ENCODE peak calls at places on chromosomes 7 and 10, in ten cellular contexts. C is heart left ventricle, U is tibial nerve, F is HCT116, T is ovary, G is IMR-90, V is transverse colon, Y is right lobe of liver, I is uterus, R is prostate gland. L is an unnamed sample.
A peak's percentile ranks its signal among the peaks of the same experiment; 100 is the strongest.

GRCh38 chr7:66844552-66845381 is 76.3 kb upstream of the TMEM248 start:
- DNase-seq in C (peak; percentile 99), U (peak; percentile 96), F (peak; percentile 95), T (peak; percentile 99), G (peak; percentile 98), V (peak; percentile 99), Y (peak; percentile 99), I (peak; percentile 98), R (peak; percentile 96), L (peak; percentile 98)

GRCh38 chr10:42975558-42976352 is 101.1 kb upstream of the RET start:
- DNase-seq in C (peak; percentile 20), U (peak; percentile 5), F (peak; percentile 15), T (peak; percentile 3), G (no peak), V (no peak), Y (no peak), I (peak; percentile 4), R (no peak), L (peak; percentile 72)

GRCh38 chr10:87842776-87843497 is 20.4 kb downstream of the KLLN start:
- DNase-seq in C (no peak), U (no peak), F (no peak), T (no peak), G (peak; percentile 84), V (no peak), Y (no peak), I (no peak), R (no peak), L (no peak)

GRCh38 chr10:26566525-26567348 is 128.6 kb downstream of the APBB1IP start:
- DNase-seq in C (no peak), U (no peak), F (no peak), T (no peak), G (no peak), V (no peak), Y (no peak), I (no peak), R (no peak), L (peak; percentile 82)

GRCh38 chr10:62844280-62845011 is 28.3 kb upstream of the EGR2 start:
- DNase-seq in C (no peak), U (no peak), F (no peak), T (no peak), G (no peak), V (no peak), Y (no peak), I (no peak), R (no peak), L (no peak)

GRCh38 chr10:70381491-70382421 is 669 bp downstream of the LRRC20 start:
- DNase-seq in C (peak; percentile 84), U (no peak), F (no peak), T (peak; percentile 24), G (peak; percentile 13), V (peak; percentile 35), Y (peak; percentile 61), I (peak; percentile 33), R (no peak), L (peak; percentile 83)

GRCh38 chr7:33589911-33590310 is 315.4 kb upstream of the BMPER start:
- DNase-seq in C (no peak), U (no peak), F (no peak), T (no peak), G (no peak), V (no peak), Y (no peak), I (no peak), R (no peak), L (no peak)

GRCh38 chr10:94123253-94123995 is 129.7 kb downstream of the PLCE1 start:
- DNase-seq in C (no peak), U (no peak), F (no peak), T (no peak), G (peak; percentile 93), V (no peak), Y (no peak), I (no peak), R (no peak), L (no peak)

GRCh38 chr7:17523813-17524741 is 225.6 kb downstream of the AHR start:
- DNase-seq in C (no peak), U (no peak), F (no peak), T (no peak), G (peak; percentile 63), V (peak; percentile 22), Y (peak; percentile 87), I (peak; percentile 19), R (peak; percentile 74), L (no peak)

GRCh38 chr7:17516768-17517167 is 218.3 kb downstream of the AHR start:
- DNase-seq in C (no peak), U (no peak), F (no peak), T (no peak), G (peak; percentile 75), V (no peak), Y (no peak), I (no peak), R (no peak), L (no peak)

GRCh38 chr7:17524746-17525145 is 226.3 kb downstream of the AHR start:
- DNase-seq in C (no peak), U (no peak), F (no peak), T (no peak), G (peak; percentile 65), V (no peak), Y (no peak), I (no peak), R (no peak), L (no peak)

GRCh38 chr7:17520941-17521340 is 222.5 kb downstream of the AHR start:
- DNase-seq in C (no peak), U (no peak), F (no peak), T (no peak), G (peak; percentile 49), V (no peak), Y (no peak), I (no peak), R (no peak), L (no peak)

DNA sequence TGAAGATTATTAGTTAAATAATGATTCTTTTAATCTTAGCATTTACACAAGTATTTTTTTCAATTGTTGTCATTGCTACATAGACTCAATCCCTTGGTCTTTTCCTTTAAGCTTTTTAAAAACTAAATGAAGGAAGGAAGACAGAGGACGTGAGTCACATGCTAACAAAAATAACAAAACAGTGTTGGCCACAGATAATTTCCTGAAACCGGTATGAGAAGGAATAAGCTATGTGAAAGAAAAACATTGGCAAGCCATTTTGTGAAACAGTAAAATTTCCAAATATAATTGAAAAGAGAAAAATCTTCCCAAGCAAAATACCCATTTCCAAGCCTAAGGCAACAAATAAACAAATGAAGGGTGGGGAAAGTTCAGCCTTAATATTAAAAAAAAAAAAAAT is 223.0 kb downstream of the AHR start:
- DNase-seq in C (no peak), U (no peak), F (no peak), T (no peak), G (peak; percentile 84), V (no peak), Y (no peak), I (no peak), R (no peak), L (no peak)
- TF ChIP-seq POLR2A in C (no peak), U (no peak), F (no peak), T (no peak), G (no peak), V (no peak), Y (no peak), I (no peak), R (no peak), L (no peak)

GRCh38 chr10:6148251-6148691 is 54.5 kb upstream of the PFKFB3 start:
- DNase-seq in C (no peak), U (no peak), F (no peak), T (no peak), G (no peak), V (peak; percentile 26), Y (no peak), I (no peak), R (no peak), L (peak; percentile 83)
- H3K4me1 ChIP-seq in C (peaks cover 11% of the 10 kb centered on the region), U (no peaks in the 10 kb centered on the region), F (peaks cover 29% of the 10 kb centered on the region), T (peaks cover 25% of the 10 kb centered on the region), G (peaks cover 13% of the 10 kb centered on the region), V (peaks cover 3% of the 10 kb centered on the region), Y (no peaks in the 10 kb centered on the region), I (no peaks in the 10 kb centered on the region), R (no peaks in the 10 kb centered on the region), L (peaks cover 84% of the 10 kb centered on the region)

GRCh38 chr7:24981544-24981951 is 1.6 kb upstream of the OSBPL3 start:
- DNase-seq in C (peak; percentile 72), U (peak; percentile 26), F (no peak), T (peak; percentile 31), G (peak; percentile 67), V (peak; percentile 63), Y (peak; percentile 62), I (peak; percentile 26), R (no peak), L (peak; percentile 86)

GRCh38 chr7:24979863-24980694 is at the start of gene OSBPL3:
- DNase-seq in C (peak; percentile 97), U (peak; percentile 87), F (peak; percentile 92), T (peak; percentile 93), G (peak; percentile 95), V (peak; percentile 97), Y (peak; percentile 96), I (peak; percentile 93), R (peak; percentile 95), L (peak; percentile 98)

GRCh38 chr7:24980695-24981543 is 941 bp upstream of the OSBPL3 start:
- DNase-seq in C (peak; percentile 44), U (no peak), F (no peak), T (peak; percentile 19), G (peak; percentile 36), V (peak; percentile 52), Y (peak; percentile 49), I (peak; percentile 22), R (no peak), L (peak; percentile 83)

GRCh38 chr7:24978837-24979469 is 1.0 kb downstream of the OSBPL3 start:
- DNase-seq in C (peak; percentile 31), U (no peak), F (no peak), T (no peak), G (no peak), V (peak; percentile 28), Y (peak; percentile 55), I (no peak), R (no peak), L (peak; percentile 84)

DNA sequence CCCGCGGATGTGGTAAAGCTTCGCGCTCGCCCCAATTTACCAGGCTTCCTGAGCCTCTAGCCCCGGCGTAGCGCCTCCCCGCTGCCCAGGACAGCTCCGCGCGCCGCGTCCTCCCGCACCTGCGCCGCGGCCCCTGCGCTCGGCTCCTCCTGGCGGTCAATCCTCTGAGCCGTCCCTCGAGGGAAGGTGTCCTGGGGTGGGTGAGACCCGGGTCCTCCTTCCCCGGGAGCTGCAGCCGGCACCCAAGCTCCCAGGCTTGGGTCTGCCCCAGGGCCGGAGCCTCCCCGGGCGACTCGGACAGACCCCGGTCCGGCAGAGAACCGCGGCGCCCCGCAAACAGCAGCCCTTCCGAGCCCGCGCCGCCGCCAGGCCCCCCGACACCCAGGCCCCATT is 512 bp downstream of the OSBPL3 start:
- DNase-seq in C (peak; percentile 75), U (peak; percentile 28), F (no peak), T (peak; percentile 60), G (peak; percentile 72), V (peak; percentile 83), Y (peak; percentile 71), I (peak; percentile 26), R (peak; percentile 44), L (peak; percentile 96)
- TF ChIP-seq POLR2A in C (no peak), U (no peak), F (peak; percentile 87), T (no peak), G (no peak), V (no peak), Y (no peak), I (no peak), R (peak; percentile 36), L (no peak)

DNA sequence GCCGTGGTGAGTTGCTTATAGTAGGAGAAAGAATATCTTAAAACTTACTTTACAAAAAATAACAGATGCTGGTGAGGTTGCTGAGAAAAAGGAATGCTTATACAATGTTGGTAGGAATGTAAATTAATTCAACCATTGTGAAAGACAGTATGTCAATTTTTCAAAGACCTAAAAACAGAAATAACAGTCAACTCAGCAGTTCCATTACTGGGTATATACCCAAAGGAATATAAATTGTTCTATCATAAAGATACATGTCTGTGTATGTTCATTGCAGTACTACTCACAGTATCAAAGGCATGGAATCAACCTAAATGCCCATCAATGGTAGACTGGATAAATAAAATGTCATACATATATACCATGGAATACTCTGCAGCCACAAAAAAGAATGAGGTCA is 420.4 kb downstream of the AUTS2 start:
- DNase-seq in C (no peak), U (no peak), F (no peak), T (no peak), G (no peak), V (no peak), Y (no peak), I (no peak), R (no peak), L (no peak)
- H3K4me1 ChIP-seq in C (no peaks in the 10 kb centered on the region), U (no peaks in the 10 kb centered on the region), F (no peaks in the 10 kb centered on the region), T (peaks cover 9% of the 10 kb centered on the region), G (no peaks in the 10 kb centered on the region), V (no peaks in the 10 kb centered on the region), Y (no peaks in the 10 kb centered on the region), I (no peaks in the 10 kb centered on the region), R (no peaks in the 10 kb centered on the region), L (no peaks in the 10 kb centered on the region)

L was measured in spleen.